ENCODE peak calls at places on chromosome 1, in seven cellular contexts. H is hepatic stellate cell; Z is Jurkat, Clone E6-1; S is cardiac muscle cell; E is skeletal muscle cell; X is HS-27A; O is non-pigmented ciliary epithelial cell. G is an unnamed sample.

GRCh38 chr1:19435181-19435580 is 50.2 kb downstream of the CAPZB start:
- DNase-seq in O (no peak), Z (no peak), X (no peak), S (no peak), H (no peak), E (peak), G (no peak)

GRCh38 chr1:110187139-110187890 is 22.8 kb upstream of the KCNC4 start:
- DNase-seq in S (peak), Z (no peak), O (no peak), E (no peak), X (no peak), H (peak), G (no peak)

GRCh38 chr1:31954607-31955283 is 16.6 kb upstream of the PTP4A2 start:
- DNase-seq in X (no peak), O (peak), E (peak), H (peak), S (no peak), Z (no peak), G (no peak)

GRCh38 chr1:22053861-22054770 is 1.6 kb downstream of the CDC42 start:
- DNase-seq in E (no peak), S (no peak), Z (no peak), X (no peak), H (no peak), O (no peak), G (no peak)

GRCh38 chr1:171780583-171781166 is 785 bp upstream of the METTL13 start:
- DNase-seq in S (no peak), Z (no peak), X (no peak), E (no peak), O (no peak), H (no peak), G (no peak)

GRCh38 chr1:2612591-2613365 is 20.0 kb downstream of the MMEL1 start:
- DNase-seq in E (no peak), H (no peak), O (no peak), X (no peak), S (no peak), Z (no peak), G (no peak)

GRCh38 chr1:36208978-36209708 is 15.1 kb upstream of the THRAP3 start:
- DNase-seq in E (no peak), H (no peak), X (no peak), Z (no peak), O (no peak), S (no peak), G (no peak)

GRCh38 chr1:164709541-164710287 is 150.7 kb downstream of the PBX1 start:
- DNase-seq in Z (no peak), H (no peak), E (no peak), X (no peak), O (no peak), S (no peak), G (no peak)

GRCh38 chr1:90725961-90726715 is 9.0 kb upstream of the BARHL2 start:
- DNase-seq in X (no peak), H (no peak), Z (no peak), O (no peak), E (no peak), S (no peak), G (no peak)

GRCh38 chr1:99818063-99818699 is 32.0 kb upstream of the AGL start:
- DNase-seq in H (no peak), Z (no peak), X (no peak), E (peak), O (no peak), S (no peak), G (no peak)

GRCh38 chr1:246768403-246769020 is 44.3 kb downstream of the SCCPDH start:
- DNase-seq in X (no peak), Z (no peak), H (no peak), E (no peak), O (no peak), S (no peak), G (no peak)

GRCh38 chr1:46039571-46040052 is 92.8 kb downstream of the PIK3R3 start:
- DNase-seq in H (no peak), X (no peak), Z (no peak), E (peak), O (no peak), S (no peak), G (no peak)

GRCh38 chr1:230210326-230210978 is 143.4 kb downstream of the GALNT2 start:
- DNase-seq in S (no peak), Z (no peak), E (no peak), O (peak), H (no peak), X (no peak), G (no peak)

GRCh38 chr1:114089502-114090138 is 64.0 kb downstream of the SYT6 start:
- DNase-seq in S (no peak), X (no peak), O (no peak), E (no peak), H (no peak), Z (no peak), G (no peak)